ENCODE peak calls at places on chromosomes 4 and X, in eight cellular contexts. One of them, this sample, is unnamed.

GRCh38 chr4:151329217-151330007 is 4.0 kb upstream of the SH3D19 start:
- DNase-seq in endothelial cell of umbilical vein: no peak
- DNase-seq in Peyer's patch: no peak
- DNase-seq in body of pancreas: no peak
- DNase-seq in transverse colon: no peak
- DNase-seq in upper lobe of left lung: no peak
- DNase-seq in uterus: no peak
- DNase-seq in tibial nerve: no peak
- DNase-seq in this sample: no peak

GRCh38 chrX:11059923-11060322 is 51.2 kb upstream of the HCCS start:
- DNase-seq in transverse colon: no peak
- DNase-seq in endothelial cell of umbilical vein: no peak
- DNase-seq in body of pancreas: no peak
- DNase-seq in Peyer's patch: no peak
- DNase-seq in uterus: no peak
- DNase-seq in tibial nerve: no peak
- DNase-seq in upper lobe of left lung: no peak
- DNase-seq in this sample: no peak

GRCh38 chr4:70564033-70564432 is 28.0 kb upstream of the AMBN start:
- DNase-seq in body of pancreas: no peak
- DNase-seq in uterus: no peak
- DNase-seq in Peyer's patch: no peak
- DNase-seq in tibial nerve: no peak
- DNase-seq in upper lobe of left lung: peak; percentile 20
- DNase-seq in transverse colon: no peak
- DNase-seq in endothelial cell of umbilical vein: no peak
- DNase-seq in this sample: no peak

GRCh38 chrX:118974088-118974907 is at the start of gene LONRF3:
- DNase-seq in endothelial cell of umbilical vein: peak; percentile 58
- DNase-seq in Peyer's patch: peak; percentile 73
- DNase-seq in tibial nerve: peak; percentile 84
- DNase-seq in upper lobe of left lung: peak; percentile 92
- DNase-seq in uterus: peak; percentile 76
- DNase-seq in body of pancreas: peak; percentile 79
- DNase-seq in transverse colon: peak; percentile 79
- DNase-seq in this sample: peak; percentile 80

GRCh38 chr4:153931804-153932203 is 142.9 kb upstream of the SFRP2 start:
- DNase-seq in uterus: no peak
- DNase-seq in body of pancreas: no peak
- DNase-seq in tibial nerve: no peak
- DNase-seq in transverse colon: no peak
- DNase-seq in upper lobe of left lung: no peak
- DNase-seq in endothelial cell of umbilical vein: no peak
- DNase-seq in Peyer's patch: no peak
- DNase-seq in this sample: no peak

GRCh38 chr4:41069268-41069667 is 145.1 kb downstream of the APBB2 start:
- DNase-seq in endothelial cell of umbilical vein: no peak
- DNase-seq in uterus: no peak
- DNase-seq in body of pancreas: no peak
- DNase-seq in Peyer's patch: no peak
- DNase-seq in upper lobe of left lung: no peak
- DNase-seq in transverse colon: no peak
- DNase-seq in tibial nerve: no peak
- DNase-seq in this sample: no peak

GRCh38 chr4:176334066-176334465 is 14.3 kb downstream of the SPCS3 start:
- DNase-seq in transverse colon: no peak
- DNase-seq in Peyer's patch: no peak
- DNase-seq in upper lobe of left lung: no peak
- DNase-seq in endothelial cell of umbilical vein: no peak
- DNase-seq in body of pancreas: no peak
- DNase-seq in uterus: no peak
- DNase-seq in tibial nerve: no peak
- DNase-seq in this sample: no peak

GRCh38 chr4:183401473-183401872 is 43.0 kb upstream of the CDKN2AIP start:
- DNase-seq in body of pancreas: no peak
- DNase-seq in Peyer's patch: no peak
- DNase-seq in upper lobe of left lung: no peak
- DNase-seq in endothelial cell of umbilical vein: no peak
- DNase-seq in tibial nerve: no peak
- DNase-seq in transverse colon: no peak
- DNase-seq in uterus: no peak
- DNase-seq in this sample: no peak

GRCh38 chr4:168831585-168831918 is 178.5 kb downstream of the CBR4 start:
- DNase-seq in endothelial cell of umbilical vein: no peak
- DNase-seq in Peyer's patch: no peak
- DNase-seq in uterus: no peak
- DNase-seq in upper lobe of left lung: no peak
- DNase-seq in tibial nerve: no peak
- DNase-seq in transverse colon: no peak
- DNase-seq in body of pancreas: no peak
- DNase-seq in this sample: no peak

GRCh38 chr4:143348233-143349077 is 11.8 kb downstream of the GAB1 start:
- DNase-seq in tibial nerve: no peak
- DNase-seq in Peyer's patch: no peak
- DNase-seq in uterus: no peak
- DNase-seq in endothelial cell of umbilical vein: no peak
- DNase-seq in body of pancreas: no peak
- DNase-seq in transverse colon: peak; percentile 42
- DNase-seq in upper lobe of left lung: no peak
- DNase-seq in this sample: no peak

GRCh38 chr4:78079701-78080430 is 22.7 kb downstream of the FRAS1 start:
- DNase-seq in upper lobe of left lung: no peak
- DNase-seq in endothelial cell of umbilical vein: no peak
- DNase-seq in body of pancreas: no peak
- DNase-seq in Peyer's patch: no peak
- DNase-seq in uterus: no peak
- DNase-seq in transverse colon: no peak
- DNase-seq in tibial nerve: no peak
- DNase-seq in this sample: no peak

GRCh38 chr4:143585548-143585947 is 72.0 kb downstream of the SMARCA5 start:
- DNase-seq in body of pancreas: no peak
- DNase-seq in Peyer's patch: no peak
- DNase-seq in endothelial cell of umbilical vein: no peak
- DNase-seq in tibial nerve: no peak
- DNase-seq in upper lobe of left lung: no peak
- DNase-seq in transverse colon: no peak
- DNase-seq in uterus: no peak
- DNase-seq in this sample: no peak

GRCh38 chr4:82463221-82463620 is 32.8 kb downstream of the ENOPH1 start:
- DNase-seq in tibial nerve: no peak
- DNase-seq in uterus: no peak
- DNase-seq in transverse colon: no peak
- DNase-seq in Peyer's patch: no peak
- DNase-seq in endothelial cell of umbilical vein: no peak
- DNase-seq in upper lobe of left lung: no peak
- DNase-seq in body of pancreas: no peak
- DNase-seq in this sample: no peak

GRCh38 chrX:68732906-68733493 is 85.5 kb downstream of the STARD8 start:
- DNase-seq in upper lobe of left lung: peak; percentile 66
- DNase-seq in uterus: peak; percentile 43
- DNase-seq in body of pancreas: peak; percentile 57
- DNase-seq in Peyer's patch: peak; percentile 30
- DNase-seq in transverse colon: peak; percentile 61
- DNase-seq in endothelial cell of umbilical vein: peak; percentile 12
- DNase-seq in tibial nerve: peak; percentile 71
- DNase-seq in this sample: peak; percentile 88

GRCh38 chrX:129688097-129688496 is 33.3 kb upstream of the APLN start:
- DNase-seq in tibial nerve: no peak
- DNase-seq in endothelial cell of umbilical vein: no peak
- DNase-seq in transverse colon: no peak
- DNase-seq in Peyer's patch: no peak
- DNase-seq in body of pancreas: no peak
- DNase-seq in upper lobe of left lung: no peak
- DNase-seq in uterus: no peak
- DNase-seq in this sample: no peak

DNA sequence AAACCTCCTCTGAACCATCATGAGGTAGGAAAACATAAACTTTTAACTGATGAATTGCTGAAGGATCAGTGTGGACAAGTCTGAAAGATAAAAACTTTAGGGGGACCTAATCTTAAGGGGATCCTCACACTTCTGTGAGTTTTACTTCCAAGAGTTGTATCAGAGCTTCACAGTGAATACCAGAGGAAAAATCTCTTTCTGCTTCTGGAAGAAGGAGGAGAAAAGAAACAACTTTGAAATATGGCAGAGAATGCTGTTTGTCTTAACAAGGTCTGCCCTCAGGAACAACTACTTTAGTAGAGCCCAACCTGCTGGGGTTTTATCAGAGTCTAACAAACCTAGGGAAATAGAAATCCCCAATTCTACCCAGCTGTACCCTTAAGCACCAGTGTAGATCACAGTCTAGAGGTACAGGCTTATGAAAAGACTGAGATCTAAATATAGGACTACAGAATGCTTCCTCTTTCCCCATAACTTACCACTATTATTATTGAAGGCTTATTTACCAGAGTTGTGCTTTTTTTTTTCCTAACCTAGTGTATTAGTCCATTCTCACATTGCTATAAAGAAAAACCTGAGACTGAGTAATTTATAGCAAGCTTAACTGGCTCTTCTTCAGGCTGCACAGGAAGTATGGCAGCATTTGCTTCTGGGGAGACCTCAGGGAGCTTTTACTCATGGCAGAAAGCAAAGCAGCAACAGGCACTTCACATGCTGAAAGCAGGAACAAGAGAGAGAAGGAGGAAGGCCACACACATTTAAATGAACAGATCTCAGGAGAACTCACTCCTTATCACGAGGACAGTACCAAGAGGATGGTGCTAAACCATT is 167.9 kb downstream of the CAMK2D start:
- DNase-seq in upper lobe of left lung: no peak
- DNase-seq in uterus: no peak
- DNase-seq in transverse colon: no peak
- DNase-seq in Peyer's patch: no peak
- DNase-seq in endothelial cell of umbilical vein: no peak
- DNase-seq in body of pancreas: no peak
- DNase-seq in tibial nerve: no peak
- DNase-seq in this sample: no peak
- H3K4me3 ChIP-seq in upper lobe of left lung: no peak overlapping the region
- H3K4me3 ChIP-seq in uterus: no peak overlapping the region
- H3K4me3 ChIP-seq in transverse colon: no peak overlapping the region
- H3K4me3 ChIP-seq in Peyer's patch: no peak overlapping the region
- H3K4me3 ChIP-seq in endothelial cell of umbilical vein: no peak overlapping the region
- H3K4me3 ChIP-seq in body of pancreas: no peak overlapping the region
- H3K4me3 ChIP-seq in tibial nerve: no peak overlapping the region
- H3K4me3 ChIP-seq in this sample: no peak overlapping the region

DNA sequence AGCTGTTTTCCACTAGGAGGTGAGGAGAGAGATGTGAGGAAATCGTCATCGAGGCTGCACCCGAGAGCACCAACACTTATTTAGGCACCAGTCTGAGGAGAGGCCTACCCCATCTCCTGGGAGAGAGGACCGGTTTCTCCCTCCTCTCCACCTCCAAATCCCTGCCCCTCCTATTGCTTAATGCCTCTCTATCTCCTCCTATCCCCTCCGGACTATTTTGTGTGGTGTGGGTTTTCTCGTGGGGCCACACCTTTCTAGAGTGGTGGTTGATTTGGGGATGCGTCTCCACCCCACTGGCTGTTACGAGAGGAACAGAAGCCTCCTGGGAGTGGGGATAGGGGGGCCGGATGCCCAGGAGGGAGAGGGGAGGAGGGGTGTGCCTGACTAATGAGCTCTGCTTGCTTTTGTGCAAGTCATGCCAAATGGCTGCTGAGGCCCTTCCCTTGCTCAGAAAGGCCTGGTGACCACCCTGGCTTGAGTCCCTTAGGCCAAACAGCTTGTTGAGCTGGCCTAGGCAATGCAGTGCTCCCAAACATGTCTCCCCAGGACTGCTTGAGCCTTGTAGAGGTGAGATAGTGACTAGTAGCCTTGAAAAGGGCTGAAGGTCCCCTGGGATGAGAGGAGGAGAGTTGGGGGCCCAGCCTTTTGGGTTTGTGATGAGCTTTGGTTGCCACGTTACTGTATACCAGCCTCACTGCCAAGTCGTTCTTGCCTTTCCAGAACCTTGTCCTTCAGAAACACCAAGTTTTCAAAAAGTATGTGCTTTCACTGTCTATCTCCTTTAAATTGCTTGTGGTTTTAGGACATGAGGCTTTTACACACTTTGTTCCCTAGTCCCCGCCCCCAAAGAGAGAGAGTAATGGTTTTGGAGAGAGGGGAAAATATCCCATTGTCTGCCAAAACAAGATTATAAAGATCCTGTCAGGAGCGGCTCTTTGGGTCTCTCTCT is 1.2 kb downstream of the MSN start:
- DNase-seq in body of pancreas: peak; percentile 55
- DNase-seq in upper lobe of left lung: no peak
- DNase-seq in uterus: peak; percentile 69
- DNase-seq in tibial nerve: peak; percentile 32
- DNase-seq in transverse colon: peak; percentile 61
- DNase-seq in endothelial cell of umbilical vein: peak; percentile 69
- DNase-seq in Peyer's patch: peak; percentile 77
- DNase-seq in this sample: peak; percentile 93
- TF ChIP-seq POLR2A in body of pancreas: no peak
- TF ChIP-seq POLR2A in upper lobe of left lung: peak; percentile 56
- TF ChIP-seq POLR2A in uterus: peak; percentile 35
- TF ChIP-seq POLR2A in tibial nerve: peak; percentile 22
- TF ChIP-seq POLR2A in transverse colon: no peak
- TF ChIP-seq POLR2A in endothelial cell of umbilical vein: peak; percentile 44
- TF ChIP-seq POLR2A in Peyer's patch: no peak
- TF ChIP-seq POLR2A in this sample: no peak

DNA sequence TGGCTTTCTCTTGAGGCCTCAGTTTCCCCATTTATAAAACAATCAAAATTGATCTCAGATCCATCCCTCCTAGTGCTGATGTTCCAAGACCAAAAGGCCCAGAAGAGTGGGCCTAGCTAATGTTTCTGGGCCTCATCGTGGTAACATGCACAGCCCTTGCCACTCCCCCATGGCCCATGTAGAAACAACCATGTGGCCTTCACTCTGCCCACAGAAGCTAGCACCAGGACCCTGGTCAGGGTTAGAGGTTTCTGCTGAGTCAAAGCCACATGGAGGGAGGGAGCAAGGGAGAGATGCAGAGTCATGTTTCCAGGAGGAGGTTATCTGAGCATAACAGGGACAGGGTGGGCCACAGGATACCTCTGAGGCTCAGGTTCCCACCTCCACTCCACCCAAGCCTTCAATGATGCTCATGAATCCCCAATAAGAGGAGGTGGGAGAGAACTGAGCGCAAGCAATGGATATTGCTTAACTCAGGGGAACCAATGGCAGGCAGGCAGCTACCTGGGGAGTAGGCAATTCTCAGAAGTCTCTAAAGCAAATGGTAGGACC is 16.9 kb downstream of the OTUD5 start:
- DNase-seq in endothelial cell of umbilical vein: no peak
- DNase-seq in Peyer's patch: no peak
- DNase-seq in tibial nerve: no peak
- DNase-seq in body of pancreas: no peak
- DNase-seq in transverse colon: no peak
- DNase-seq in upper lobe of left lung: no peak
- DNase-seq in uterus: no peak
- DNase-seq in this sample: no peak
- H3K4me3 ChIP-seq in endothelial cell of umbilical vein: no peak overlapping the region
- H3K4me3 ChIP-seq in Peyer's patch: no peak overlapping the region
- H3K4me3 ChIP-seq in tibial nerve: no peak overlapping the region
- H3K4me3 ChIP-seq in body of pancreas: no peak overlapping the region
- H3K4me3 ChIP-seq in transverse colon: no peak overlapping the region
- H3K4me3 ChIP-seq in upper lobe of left lung: no peak overlapping the region
- H3K4me3 ChIP-seq in uterus: no peak overlapping the region
- H3K4me3 ChIP-seq in this sample: no peak overlapping the region

GRCh38 chr4:56435748-56436442 is at the start of gene PAICS:
- DNase-seq in endothelial cell of umbilical vein: peak; percentile 97
- DNase-seq in body of pancreas: peak; percentile 94
- DNase-seq in transverse colon: peak; percentile 95
- DNase-seq in tibial nerve: peak; percentile 79
- DNase-seq in uterus: peak; percentile 94
- DNase-seq in Peyer's patch: peak; percentile 89
- DNase-seq in upper lobe of left lung: peak; percentile 99
- DNase-seq in this sample: peak; percentile 91
- TF ChIP-seq POLR2A in endothelial cell of umbilical vein: peak; percentile 20
- TF ChIP-seq POLR2A in body of pancreas: peak; percentile 36
- TF ChIP-seq POLR2A in transverse colon: peak; percentile 64
- TF ChIP-seq POLR2A in tibial nerve: peak; percentile 35
- TF ChIP-seq POLR2A in uterus: peak; percentile 73
- TF ChIP-seq POLR2A in Peyer's patch: peak; percentile 60
- TF ChIP-seq POLR2A in upper lobe of left lung: peak; percentile 54
- TF ChIP-seq POLR2A in this sample: no peak

This sample was measured in lower leg skin.